ENCODE peak calls at places on chromosomes 6 and 20, in four cellular contexts. K is left lung, A is IMR-90, G is BE2C. S is an unnamed sample.

GRCh38 chr6:142763205-142763604 is 181.8 kb downstream of the HIVEP2 start:
- DNase-seq in K (no peak), G (no peak), A (peak), S (no peak)

GRCh38 chr6:119830069-119830468 is 480.5 kb upstream of the MAN1A1 start:
- DNase-seq in K (no peak), G (no peak), A (no peak), S (no peak)

GRCh38 chr6:42269974-42270510 is 52.4 kb upstream of the MRPS10 start:
- DNase-seq in K (no peak), G (no peak), A (no peak), S (no peak)

GRCh38 chr6:43781572-43781928 is 11.5 kb downstream of the VEGFA start:
- DNase-seq in G (no peak), K (no peak), A (no peak), S (no peak)

GRCh38 chr6:31769684-31770371 is 7.3 kb downstream of the VWA7 start:
- DNase-seq in A (peak), K (peak), G (peak), S (no peak)

GRCh38 chr6:125102901-125103300 is 50.7 kb upstream of the TPD52L1 start:
- DNase-seq in K (no peak), A (peak), G (no peak), S (no peak)

GRCh38 chr20:31595654-31596411 is 9.3 kb upstream of the ID1 start:
- DNase-seq in A (peak), K (peak), G (peak), S (peak)

GRCh38 chr6:44224154-44224977 is 971 bp downstream of the SLC29A1 start:
- DNase-seq in A (peak), G (peak), K (no peak), S (no peak)

GRCh38 chr6:105363100-105363754 is 39.7 kb downstream of the PREP start:
- DNase-seq in G (peak), A (peak), K (no peak), S (no peak)

GRCh38 chr6:150191809-150192208 is 49.0 kb downstream of the PPP1R14C start:
- DNase-seq in G (no peak), K (no peak), A (peak), S (no peak)

GRCh38 chr6:167832497-167833395 is 6.0 kb downstream of the AFDN start:
- DNase-seq in G (no peak), K (no peak), A (peak), S (no peak)

GRCh38 chr6:167836722-167837121 is 10.0 kb downstream of the AFDN start:
- DNase-seq in A (no peak), G (no peak), K (no peak), S (no peak)

GRCh38 chr6:167835260-167835659 is 8.5 kb downstream of the AFDN start:
- DNase-seq in K (no peak), G (no peak), A (no peak), S (no peak)

GRCh38 chr6:167831281-167831680 is 4.6 kb downstream of the AFDN start:
- DNase-seq in K (no peak), A (peak), G (no peak), S (no peak)

DNA sequence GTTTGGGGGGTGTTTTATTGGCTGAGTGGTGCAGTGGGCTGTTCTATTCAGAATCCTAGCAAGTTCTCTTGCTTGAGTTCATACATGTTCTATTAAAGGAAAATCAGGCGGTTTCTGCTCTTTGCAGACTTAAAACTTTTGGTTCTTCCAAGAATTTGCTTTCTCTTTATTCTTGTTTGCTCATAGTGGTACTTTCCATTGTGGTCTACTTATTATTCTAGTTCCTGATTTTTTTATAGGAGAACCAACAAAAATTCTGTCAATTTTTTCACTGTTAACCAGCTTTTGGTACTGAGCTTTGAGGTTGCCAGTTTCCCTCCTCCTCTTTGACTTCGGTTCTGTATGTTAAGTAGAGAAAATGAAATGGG is 6.7 kb downstream of the AFDN start:
- DNase-seq in A (no peak), G (no peak), K (no peak), S (no peak)
- H3K4me3 ChIP-seq in A (no peak), G (no peak), K (no peak), S (no peak)

GRCh38 chr20:16459019-16459700 is 114.1 kb downstream of the KIF16B start:
- DNase-seq in A (peak), G (peak), K (no peak), S (no peak)
- TF ChIP-seq CTCF in A (no peak), G (no peak), K (no peak), S (no peak)

DNA sequence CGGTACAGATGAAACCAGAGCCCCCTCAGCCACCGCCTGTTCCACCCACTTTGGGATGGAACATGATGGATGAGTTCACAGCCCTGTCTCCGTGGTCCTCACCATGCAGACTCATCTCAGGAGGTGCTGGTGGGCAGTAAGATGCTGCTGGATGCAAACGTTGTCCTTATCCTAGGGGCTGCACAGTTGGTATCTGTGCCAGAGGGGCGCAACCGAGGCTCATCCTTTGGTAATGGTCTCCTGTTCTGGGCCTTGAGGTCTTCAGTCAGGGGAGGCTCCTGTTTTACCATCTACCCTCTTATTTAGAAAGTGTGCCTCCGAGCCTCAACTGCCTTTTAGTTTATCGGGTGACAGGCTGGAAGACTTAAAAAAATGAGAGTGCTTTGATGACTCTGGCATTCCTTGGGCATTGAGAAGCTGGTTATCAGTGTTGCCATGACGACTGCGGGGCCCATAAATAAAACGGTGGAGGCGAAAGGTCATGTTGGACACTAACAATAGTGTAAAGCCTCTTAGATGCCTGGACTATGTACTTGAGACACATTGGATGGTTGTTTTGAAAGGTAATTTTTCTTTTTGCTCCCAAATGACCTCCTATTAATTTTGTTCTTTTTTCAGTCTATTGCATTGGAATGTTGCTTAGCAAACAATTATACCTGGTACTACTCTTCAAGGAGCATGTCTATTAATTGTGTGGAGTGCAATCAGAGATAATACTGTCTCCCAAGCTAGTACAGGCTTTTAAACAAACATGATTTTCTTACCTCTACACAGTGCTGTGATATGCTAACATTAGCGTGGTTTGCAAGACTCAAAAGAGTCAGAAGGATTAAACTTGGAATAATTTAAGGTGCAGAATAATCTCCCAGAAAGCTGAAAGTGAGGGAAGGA is 74.2 kb upstream of the DSP start:
- DNase-seq in G (no peak), A (peak), K (no peak), S (no peak)
- H3K4me3 ChIP-seq in G (no peak), A (no peak), K (no peak), S (no peak)

GRCh38 chr20:48186447-48186846 is 401.2 kb upstream of the SULF2 start:
- DNase-seq in G (no peak), K (no peak), A (peak), S (no peak)
- TF ChIP-seq CTCF in G (no peak), K (no peak), A (no peak), S (no peak)

GRCh38 chr6:27547157-27548075 is 74.5 kb upstream of the ZNF184 start:
- DNase-seq in K (no peak), A (peak), G (peak), S (no peak)
- H3K4me3 ChIP-seq in K (no peak), A (peak), G (peak), S (no peak)

GRCh38 chr6:33923857-33924514 is 120.2 kb upstream of the MLN start:
- DNase-seq in G (no peak), K (no peak), A (no peak), S (no peak)
- TF ChIP-seq CTCF in G (no peak), K (no peak), A (no peak), S (no peak)

GRCh38 chr20:62814709-62815065 is 2.2 kb upstream of the COL9A3 start:
- DNase-seq in A (no peak), K (no peak), G (no peak), S (no peak)

GRCh38 chr20:62815066-62815991 is 1.5 kb upstream of the COL9A3 start:
- DNase-seq in G (no peak), K (no peak), A (peak), S (no peak)

GRCh38 chr20:62817975-62818591 is 1.2 kb downstream of the COL9A3 start:
- DNase-seq in G (no peak), A (no peak), K (no peak), S (no peak)

GRCh38 chr20:62816879-62817873 is at the start of gene COL9A3:
- DNase-seq in K (no peak), G (no peak), A (no peak), S (peak)

DNA sequence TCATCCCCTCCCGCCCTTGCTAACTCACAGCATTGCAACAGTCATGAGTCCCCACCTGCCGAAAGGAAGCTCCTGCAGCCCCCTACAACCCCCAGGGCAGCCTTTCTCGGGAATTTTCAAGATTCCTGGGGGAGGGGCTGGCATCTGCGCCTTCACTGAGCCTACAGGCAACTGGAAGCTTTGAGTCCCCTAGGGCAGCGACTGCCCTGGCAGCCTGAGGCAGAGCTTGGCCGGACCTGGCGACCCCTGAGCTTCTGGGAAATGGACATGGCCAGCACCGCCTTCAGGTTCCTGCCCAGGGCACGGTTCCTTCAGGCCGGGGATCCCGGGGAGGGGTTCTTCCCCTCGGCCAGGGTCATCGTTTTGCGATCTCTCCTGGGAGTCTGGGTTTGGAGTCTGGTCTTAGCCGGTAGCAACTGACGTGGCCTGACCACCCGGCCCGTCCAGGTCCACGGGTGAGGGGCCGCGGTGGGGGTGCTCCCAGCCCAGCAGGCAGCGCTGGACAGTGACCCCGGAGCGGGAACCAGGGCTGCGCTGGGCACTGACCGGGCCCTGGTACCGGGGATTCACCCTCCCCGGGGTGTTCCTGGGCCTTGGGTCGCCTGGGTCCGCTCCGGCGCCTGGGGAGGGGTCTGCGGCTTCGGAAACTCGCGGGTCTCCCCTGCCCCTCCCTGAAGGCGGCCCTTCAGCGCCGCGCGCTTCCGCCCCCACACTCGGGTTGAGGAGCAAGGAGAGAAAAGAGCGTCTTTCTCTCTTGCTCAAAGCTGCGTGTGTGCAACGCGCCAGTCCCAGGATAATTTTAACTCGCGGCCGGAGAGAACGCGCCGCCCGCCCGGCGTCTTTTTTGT is 595 bp upstream of the COL9A3 start:
- DNase-seq in A (peak), G (no peak), K (no peak), S (no peak)
- H3K4me3 ChIP-seq in A (peak), G (peak), K (no peak), S (peak)

GRCh38 chr20:61128701-61129655 is 123.1 kb upstream of the CDH4 start:
- DNase-seq in K (no peak), G (no peak), A (no peak), S (no peak)
- TF ChIP-seq CTCF in K (no peak), G (no peak), A (no peak), S (no peak)

S was measured in dorsolateral prefrontal cortex.